ENCODE peak calls at places on chromosomes 5 and 9, in seven cellular contexts. Q, M, K, I, O, D and X are unnamed samples.

GRCh38 chr5:2181164-2181956 is 298.6 kb upstream of the IRX4 start:
- DNase-seq in I (no peak), M (no peak), O (no peak), Q (no peak), K (no peak), D (no peak), X (no peak)

GRCh38 chr9:129656795-129657390 is 8.6 kb upstream of the PRRX2 start:
- DNase-seq in O (peak), M (no peak), I (peak), D (peak), Q (peak), K (peak), X (no peak)

GRCh38 chr9:80492221-80492620 is 920.5 kb downstream of the TLE4 start:
- DNase-seq in Q (peak), M (no peak), O (no peak), D (no peak), K (peak), I (no peak), X (no peak)

GRCh38 chr5:128635379-128635778 is 97.3 kb upstream of the FBN2 start:
- DNase-seq in I (no peak), M (no peak), O (no peak), K (no peak), Q (no peak), D (no peak), X (no peak)

GRCh38 chr5:83608122-83608521 is 112.5 kb downstream of the HAPLN1 start:
- DNase-seq in K (peak), D (peak), M (peak), Q (peak), I (peak), O (peak), X (no peak)

GRCh38 chr5:14914193-14914592 is 42.6 kb upstream of the ANKH start:
- DNase-seq in K (no peak), M (no peak), Q (no peak), O (no peak), I (no peak), D (no peak), X (no peak)

GRCh38 chr5:94969174-94969573 is 315.7 kb downstream of the MCTP1 start:
- DNase-seq in Q (peak), M (peak), D (no peak), I (no peak), O (peak), K (peak), X (no peak)

GRCh38 chr5:64108674-64109073 is 57.0 kb upstream of the RNF180 start:
- DNase-seq in I (no peak), D (no peak), M (no peak), Q (no peak), K (no peak), O (no peak), X (no peak)

GRCh38 chr5:9573796-9574195 is 27.9 kb upstream of the SEMA5A start:
- DNase-seq in K (no peak), D (no peak), I (no peak), O (no peak), M (no peak), Q (no peak), X (no peak)

GRCh38 chr5:118076490-118076889 is 911.9 kb downstream of the DTWD2 start:
- DNase-seq in Q (no peak), M (no peak), I (no peak), K (no peak), O (no peak), D (no peak), X (no peak)

GRCh38 chr9:125663127-125663526 is 43.9 kb downstream of the MAPKAP1 start:
- DNase-seq in Q (peak), I (peak), M (peak), K (peak), O (peak), D (no peak), X (no peak)

GRCh38 chr5:154221371-154221896 is 30.9 kb downstream of the GALNT10 start:
- DNase-seq in Q (peak), M (peak), O (peak), I (peak), D (peak), K (peak), X (peak)

GRCh38 chr9:134163374-134164196 is 779 bp downstream of the RNU6ATAC start:
- DNase-seq in O (no peak), K (peak), Q (peak), I (peak), D (peak), M (peak), X (no peak)

GRCh38 chr5:56183507-56183906 is 49.6 kb downstream of the ANKRD55 start:
- DNase-seq in Q (peak), O (peak), I (peak), M (peak), D (peak), K (peak), X (peak)

GRCh38 chr5:167769846-167770420 is 521.5 kb upstream of the WWC1 start:
- DNase-seq in M (no peak), O (no peak), K (no peak), I (no peak), Q (no peak), D (no peak), X (no peak)

GRCh38 chr9:35652829-35653209 is 2.1 kb upstream of the SIT1 start:
- DNase-seq in O (no peak), D (no peak), K (no peak), I (no peak), M (no peak), Q (no peak), X (no peak)

GRCh38 chr5:12460493-12461261 is 556.4 kb upstream of the CTNND2 start:
- DNase-seq in D (no peak), K (peak), I (peak), O (no peak), M (no peak), Q (peak), X (no peak)

GRCh38 chr5:111681414-111681790 is 75.6 kb downstream of the NREP start:
- DNase-seq in M (no peak), I (no peak), O (no peak), D (no peak), K (peak), Q (peak), X (no peak)

GRCh38 chr9:136690104-136690840 is 3.0 kb upstream of the AGPAT2 start:
- DNase-seq in I (no peak), O (no peak), D (no peak), M (no peak), Q (no peak), K (no peak), X (no peak)

GRCh38 chr5:172820046-172820767 is 13.8 kb upstream of the ERGIC1 start:
- DNase-seq in O (peak), M (no peak), Q (peak), I (peak), K (peak), D (no peak), X (peak)

DNA sequence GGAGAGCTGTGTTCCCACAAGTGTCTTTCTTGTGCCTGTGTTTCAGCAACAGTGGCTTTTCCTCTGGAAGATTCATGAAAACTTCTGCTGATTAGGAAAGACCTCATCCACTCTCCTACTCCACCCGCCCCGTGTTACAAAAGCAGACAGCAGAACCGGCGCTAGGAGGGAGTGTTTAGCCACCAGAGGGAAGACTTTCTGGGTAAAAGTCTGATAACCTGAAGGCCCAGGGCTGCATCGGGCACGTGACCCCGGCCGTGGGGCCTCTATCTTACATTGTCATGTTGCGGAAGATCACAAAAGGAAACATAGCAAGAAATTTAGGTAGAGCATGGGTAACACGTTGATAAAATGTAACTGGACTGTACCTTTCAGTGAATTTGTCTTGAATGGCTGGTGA is 32.0 kb upstream of the DMRT2 start:
- DNase-seq in K (no peak), D (no peak), Q (no peak), M (no peak), I (no peak), O (peak), X (no peak)
- TF ChIP-seq CTCF in K (no peak), D (peak), Q (peak), M (no peak), I (peak), O (peak), X (peak)

DNA sequence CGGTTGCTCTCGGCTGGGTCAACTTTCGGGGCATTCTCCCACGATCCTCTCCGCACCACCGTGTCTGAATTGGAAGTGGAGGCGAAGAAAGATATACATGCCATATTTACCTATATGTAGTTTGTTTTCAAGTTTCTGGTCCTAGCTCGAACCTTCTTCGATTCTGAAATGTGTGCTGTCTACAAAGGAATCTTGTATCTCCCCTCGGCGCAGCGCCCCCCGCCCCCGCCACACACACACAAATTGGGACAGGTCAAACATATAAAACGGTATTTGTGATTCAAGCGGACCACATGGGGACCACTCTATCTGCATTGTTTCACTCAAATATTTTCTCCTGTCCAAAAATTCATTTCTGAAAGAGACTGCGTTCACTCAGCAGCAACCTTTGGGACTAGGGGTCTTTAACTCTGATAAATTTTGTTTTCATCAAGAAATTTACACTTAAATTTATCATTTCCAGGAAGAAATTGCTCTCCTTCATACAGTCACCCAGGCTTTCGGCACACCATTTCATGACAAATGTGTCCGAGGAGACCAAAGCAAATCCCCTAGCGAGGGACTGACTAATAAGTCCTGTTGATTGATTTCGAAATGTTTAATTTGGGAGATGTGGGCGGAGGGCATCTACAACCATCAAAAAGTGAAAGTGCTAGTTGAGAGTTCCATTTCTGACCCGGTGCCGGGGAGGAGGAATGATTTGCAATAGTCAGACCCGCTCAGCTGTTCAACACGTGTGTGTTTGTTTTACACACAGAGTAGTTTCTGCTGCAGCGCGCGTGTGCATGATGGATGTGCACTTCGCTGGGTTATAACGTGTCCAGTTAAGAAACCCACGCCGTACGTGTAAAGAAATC is 1.1 kb upstream of the NR4A3 start:
- DNase-seq in Q (peak), O (no peak), I (peak), K (peak), M (peak), D (no peak), X (no peak)
- TF ChIP-seq EZH2 in Q (no peak), O (no peak), I (no peak), K (no peak), M (no peak), D (no peak), X (no peak)

GRCh38 chr9:88060746-88061145 is 77.5 kb downstream of the SPATA31C2 start:
- DNase-seq in K (peak), Q (peak), O (no peak), D (no peak), M (no peak), I (no peak), X (no peak)
- TF ChIP-seq CTCF in K (no peak), Q (no peak), O (no peak), D (no peak), M (no peak), I (no peak), X (no peak)

GRCh38 chr9:97853056-97853843 is at the start of gene FOXE1:
- DNase-seq in M (no peak), I (peak), K (no peak), Q (no peak), D (peak), O (no peak), X (no peak)
- TF ChIP-seq EZH2 in M (no peak), I (peak), K (peak), Q (peak), D (no peak), O (no peak), X (peak)

GRCh38 chr9:892123-892522 is 50.6 kb downstream of the DMRT1 start:
- DNase-seq in O (no peak), I (no peak), D (no peak), M (no peak), Q (no peak), K (no peak), X (no peak)
- TF ChIP-seq CTCF in O (no peak), I (peak), D (no peak), M (no peak), Q (no peak), K (no peak), X (peak)

DNA sequence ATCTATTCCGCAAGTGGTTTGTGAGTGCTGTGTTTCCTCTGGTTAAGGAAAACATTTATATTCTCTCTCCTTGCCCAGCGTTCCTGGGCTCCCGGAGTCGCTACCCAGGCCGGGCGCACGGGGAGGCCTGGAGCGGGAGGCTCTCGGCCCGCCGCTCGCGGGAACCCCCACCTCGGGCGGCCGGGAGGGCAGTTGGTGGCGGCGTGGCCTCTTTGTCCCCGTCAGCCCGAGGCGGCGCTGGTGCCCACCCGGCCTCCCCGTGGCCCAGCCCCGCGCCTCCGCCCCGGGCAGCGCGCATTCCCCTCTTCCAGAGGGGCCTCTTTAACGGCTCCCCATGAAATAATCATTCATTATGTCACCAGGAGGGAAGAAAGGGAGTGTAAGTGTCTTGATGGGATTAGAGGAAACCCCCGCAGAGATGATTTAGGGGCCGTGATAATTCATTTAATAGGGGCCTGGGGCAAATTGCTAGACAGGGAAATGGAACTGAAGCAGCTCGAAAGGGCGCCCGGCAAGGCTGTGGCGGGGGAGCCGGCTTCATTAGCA is 181.9 kb upstream of the TBCA start:
- DNase-seq in I (no peak), M (no peak), D (no peak), O (no peak), K (no peak), Q (no peak), X (no peak)
- TF ChIP-seq EZH2 in I (no peak), M (peak), D (no peak), O (no peak), K (peak), Q (peak), X (no peak)

GRCh38 chr9:78236511-78236950 is 656 bp downstream of the CEP78 start:
- DNase-seq in D (no peak), O (no peak), K (no peak), Q (peak), M (no peak), I (peak), X (no peak)
- TF ChIP-seq CTCF in D (no peak), O (no peak), K (no peak), Q (no peak), M (no peak), I (no peak), X (no peak)

GRCh38 chr9:83146325-83146724 is 83.4 kb upstream of the RASEF start:
- DNase-seq in D (no peak), O (no peak), M (no peak), K (no peak), Q (no peak), I (no peak), X (no peak)
- TF ChIP-seq EZH2 in D (no peak), O (no peak), M (no peak), K (no peak), Q (no peak), I (no peak), X (no peak)

DNA sequence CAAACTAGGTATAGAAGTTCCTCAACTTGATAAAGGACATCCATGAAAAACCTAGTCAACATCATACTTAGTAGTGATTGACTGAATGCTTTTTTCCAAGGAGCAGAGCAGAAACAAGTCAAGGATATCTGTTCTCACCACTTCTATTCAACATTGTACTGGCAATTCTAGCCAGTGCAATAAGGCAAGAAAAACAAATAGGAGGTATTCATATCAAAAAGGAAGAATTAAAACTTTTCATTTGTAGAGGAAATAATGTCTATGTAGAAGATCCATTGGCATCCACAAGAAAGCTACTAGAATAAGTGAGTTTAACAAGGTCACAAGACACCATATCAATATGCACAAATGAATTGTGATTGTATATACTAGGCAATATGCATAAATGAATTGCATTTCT is 28.2 kb upstream of the ORM1 start:
- DNase-seq in K (no peak), M (no peak), O (no peak), I (no peak), D (no peak), Q (no peak), X (no peak)
- TF ChIP-seq CTCF in K (no peak), M (no peak), O (no peak), I (no peak), D (no peak), Q (no peak), X (no peak)

DNA sequence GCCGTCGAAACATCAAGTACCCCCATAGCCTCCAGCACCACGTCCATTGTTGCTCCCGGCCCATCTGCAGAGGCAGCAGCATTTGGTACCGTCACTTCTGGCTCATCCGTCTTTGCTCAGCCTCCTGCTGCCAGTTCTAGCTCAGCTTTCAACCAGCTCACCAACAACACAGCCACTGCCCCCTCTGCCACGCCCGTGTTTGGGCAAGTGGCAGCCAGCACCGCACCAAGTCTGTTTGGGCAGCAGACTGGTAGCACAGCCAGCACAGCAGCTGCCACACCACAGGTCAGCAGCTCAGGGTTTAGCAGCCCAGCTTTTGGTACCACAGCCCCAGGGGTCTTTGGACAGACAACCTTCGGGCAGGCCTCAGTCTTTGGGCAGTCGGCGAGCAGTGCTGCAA is 72.9 kb downstream of the NUP214 start:
- DNase-seq in M (no peak), K (no peak), I (no peak), O (no peak), D (no peak), Q (no peak), X (no peak)
- TF ChIP-seq EZH2 in M (no peak), K (no peak), I (no peak), O (no peak), D (no peak), Q (no peak), X (no peak)